ENCODE peak calls at places on chromosomes 16 and 17, in five cellular contexts. T is stimulated activated CD4-positive, alpha-beta T cell treated with anti-CD3 and anti-CD28 coated beads, Interleukin-15, amount 100 ng/mL, for 1 hour; C is body of pancreas; W is NCI-H510A; V is Kasumi-1. B is an unnamed sample.
A peak's percentile ranks its signal among the peaks of the same experiment; 100 is the strongest.

GRCh38 chr17:4948997-4949320 is 629 bp upstream of the PFN1 start:
- DNase-seq in T (peak; percentile 59), C (peak; percentile 78), W (peak; percentile 76), V (peak; percentile 54), B (no peak)

GRCh38 chr16:81279375-81279774 is 35.4 kb upstream of the GAN start:
- DNase-seq in T (no peak), C (no peak), W (no peak), V (no peak), B (no peak)

GRCh38 chr17:45651145-45651713 is 132.9 kb upstream of the CRHR1 start:
- DNase-seq in T (no peak), C (no peak), W (no peak), V (no peak), B (no peak)

GRCh38 chr16:85514601-85515318 is 98.4 kb upstream of the GSE1 start:
- DNase-seq in T (no peak), C (peak; percentile 89), W (no peak), V (no peak), B (no peak)

GRCh38 chr17:57097832-57098421 is 12.9 kb downstream of the AKAP1 start:
- DNase-seq in T (no peak), C (peak; percentile 51), W (no peak), V (no peak), B (peak; percentile 63)

GRCh38 chr16:67268136-67268579 is 11.2 kb upstream of the PLEKHG4 start:
- DNase-seq in T (no peak), C (peak; percentile 52), W (no peak), V (no peak), B (no peak)

GRCh38 chr17:44842748-44843147 is 4.9 kb upstream of the HIGD1B start:
- DNase-seq in T (no peak), C (no peak), W (no peak), V (no peak), B (no peak)

GRCh38 chr16:19708498-19709205 is 9.4 kb downstream of the KNOP1 start:
- DNase-seq in T (no peak), C (no peak), W (no peak), V (no peak), B (no peak)

GRCh38 chr16:57092786-57093301 is 461 bp downstream of the CPNE2 start:
- DNase-seq in T (peak; percentile 42), C (peak; percentile 46), W (no peak), V (peak; percentile 31), B (no peak)

GRCh38 chr17:36931697-36932382 is 5.4 kb upstream of the LHX1 start:
- DNase-seq in T (no peak), C (no peak), W (no peak), V (no peak), B (no peak)

GRCh38 chr17:80545499-80545826 is 825 bp downstream of the RPTOR start:
- DNase-seq in T (no peak), C (no peak), W (no peak), V (no peak), B (no peak)

GRCh38 chr16:12178251-12178990 is 201.9 kb downstream of the SNX29 start:
- DNase-seq in T (no peak), C (peak; percentile 27), W (no peak), V (no peak), B (no peak)

GRCh38 chr17:8680850-8681174 is 50.3 kb upstream of the MYH10 start:
- DNase-seq in T (no peak), C (no peak), W (no peak), V (no peak), B (no peak)

GRCh38 chr17:15510361-15510760 is 42.9 kb upstream of the CDRT4 start:
- DNase-seq in T (no peak), C (no peak), W (no peak), V (no peak), B (no peak)

GRCh38 chr17:12622726-12623125 is 43.0 kb upstream of the MYOCD start:
- DNase-seq in T (no peak), C (no peak), W (no peak), V (no peak), B (no peak)

GRCh38 chr17:30271102-30271501 is 20.6 kb downstream of the BLMH start:
- DNase-seq in T (no peak), C (no peak), W (no peak), V (no peak), B (no peak)

GRCh38 chr17:20092973-20093626 is 83.9 kb downstream of the SPECC1 start:
- DNase-seq in T (no peak), C (no peak), W (peak; percentile 70), V (no peak), B (peak; percentile 48)

GRCh38 chr16:81694494-81695285 is 84.4 kb upstream of the PLCG2 start:
- DNase-seq in T (no peak), C (no peak), W (no peak), V (no peak), B (no peak)

GRCh38 chr17:1241904-1242303 is 28.3 kb upstream of the BHLHA9 start:
- DNase-seq in T (no peak), C (peak; percentile 33), W (no peak), V (no peak), B (peak; percentile 35)

GRCh38 chr17:80080081-80080480 is 21.3 kb upstream of the GAA start:
- DNase-seq in T (no peak), C (no peak), W (no peak), V (no peak), B (no peak)

GRCh38 chr17:51820252-51820651 is 338.3 kb downstream of the CA10 start:
- DNase-seq in T (no peak), C (no peak), W (no peak), V (no peak), B (no peak)

GRCh38 chr17:61157246-61157887 is 242.3 kb upstream of the TBX2 start:
- DNase-seq in T (no peak), C (no peak), W (no peak), V (no peak), B (peak; percentile 47)

GRCh38 chr17:61689610-61690180 is 98.7 kb upstream of the NACA2 start:
- DNase-seq in T (no peak), C (no peak), W (no peak), V (no peak), B (no peak)

GRCh38 chr17:80430446-80431245 is 15.7 kb downstream of the ENDOV start:
- DNase-seq in T (no peak), C (no peak), W (no peak), V (no peak), B (no peak)

GRCh38 chr16:27779719-27780161 is 229.8 kb downstream of the KATNIP start:
- DNase-seq in T (no peak), C (no peak), W (no peak), V (no peak), B (no peak)

GRCh38 chr17:82287849-82288601 is 14.5 kb upstream of the CSNK1D start:
- DNase-seq in T (no peak), C (peak; percentile 94), W (no peak), V (peak; percentile 42), B (peak; percentile 93)

GRCh38 chr17:73510981-73511442 is 133.2 kb downstream of the SDK2 start:
- DNase-seq in T (no peak), C (no peak), W (peak; percentile 34), V (no peak), B (no peak)

GRCh38 chr16:50627419-50627818 is 53.7 kb downstream of the SNX20 start:
- DNase-seq in T (peak; percentile 19), C (no peak), W (no peak), V (peak; percentile 36), B (no peak)

GRCh38 chr16:70258065-70258464 is 6.3 kb upstream of the EXOSC6 start:
- DNase-seq in T (no peak), C (no peak), W (no peak), V (no peak), B (no peak)

GRCh38 chr17:9217151-9218067 is 196.1 kb downstream of the NTN1 start:
- DNase-seq in T (no peak), C (no peak), W (no peak), V (no peak), B (no peak)

GRCh38 chr16:78058165-78058564 is 35.8 kb downstream of the CLEC3A start:
- DNase-seq in T (no peak), C (no peak), W (no peak), V (no peak), B (peak; percentile 90)

B was measured in NCI-H187 treated with DMSO at 0.1 percent for 48 hours.